ENCODE peak calls at places on chromosomes 16 and 17, in seven cellular contexts. R, E, S, F, L, N and H are unnamed samples.

GRCh38 chr17:82548681-82549303 is 29.3 kb downstream of the FOXK2 start:
- DNase-seq in R (no peak), E (no peak), S (no peak), F (no peak), L (no peak), N (no peak), H (no peak)

GRCh38 chr16:86665319-86665675 is 86.9 kb downstream of the FOXL1 start:
- DNase-seq in R (no peak), E (no peak), S (no peak), F (no peak), L (no peak), N (no peak), H (no peak)

GRCh38 chr16:14291941-14292825 is 221.1 kb downstream of the MRTFB start:
- DNase-seq in R (no peak), E (no peak), S (no peak), F (no peak), L (no peak), N (no peak), H (no peak)

GRCh38 chr17:73595068-73595865 is 49.0 kb downstream of the SDK2 start:
- DNase-seq in R (peak; percentile 20), E (peak; percentile 47), S (peak; percentile 86), F (peak; percentile 42), L (peak; percentile 73), N (no peak), H (peak; percentile 72)

GRCh38 chr17:10141436-10141835 is 57.0 kb downstream of the GAS7 start:
- DNase-seq in R (no peak), E (no peak), S (no peak), F (no peak), L (no peak), N (no peak), H (no peak)

GRCh38 chr16:56370185-56370584 is 55.2 kb downstream of the AMFR start:
- DNase-seq in R (no peak), E (no peak), S (no peak), F (no peak), L (no peak), N (no peak), H (no peak)

GRCh38 chr16:8887438-8887765 is 5.3 kb downstream of the LITAFD start:
- DNase-seq in R (no peak), E (no peak), S (no peak), F (no peak), L (no peak), N (no peak), H (no peak)

GRCh38 chr17:71764507-71764906 is 356.3 kb upstream of the SOX9 start:
- DNase-seq in R (no peak), E (peak; percentile 3), S (no peak), F (no peak), L (peak; percentile 84), N (no peak), H (peak; percentile 7)

GRCh38 chr16:66427451-66427860 is 361 bp downstream of the BEAN1 start:
- DNase-seq in R (no peak), E (no peak), S (no peak), F (no peak), L (no peak), N (no peak), H (no peak)

GRCh38 chr17:4806770-4807533 is at the start of gene PLD2:
- DNase-seq in R (peak; percentile 93), E (peak; percentile 93), S (peak; percentile 100), F (peak; percentile 80), L (peak; percentile 84), N (peak; percentile 29), H (peak; percentile 81)

GRCh38 chr17:32117399-32117798 is 24.9 kb upstream of the RHOT1 start:
- DNase-seq in R (no peak), E (no peak), S (no peak), F (no peak), L (peak; percentile 16), N (no peak), H (no peak)

GRCh38 chr17:419073-419735 is 66.6 kb upstream of the RPH3AL start:
- DNase-seq in R (no peak), E (no peak), S (no peak), F (no peak), L (no peak), N (no peak), H (no peak)

GRCh38 chr17:64172510-64172909 is 42.6 kb upstream of the ERN1 start:
- DNase-seq in R (no peak), E (no peak), S (no peak), F (no peak), L (no peak), N (no peak), H (no peak)

GRCh38 chr17:77875881-77876509 is 82.5 kb upstream of the TNRC6C start:
- DNase-seq in R (no peak), E (no peak), S (no peak), F (peak; percentile 74), L (no peak), N (no peak), H (peak; percentile 49)

GRCh38 chr17:74862108-74862901 is 2.6 kb upstream of the GRIN2C start:
- DNase-seq in R (peak; percentile 69), E (peak; percentile 89), S (peak; percentile 78), F (peak; percentile 51), L (peak; percentile 84), N (no peak), H (peak; percentile 79)

GRCh38 chr17:3894927-3895343 is 2.1 kb upstream of the CAMKK1 start:
- DNase-seq in R (no peak), E (no peak), S (no peak), F (no peak), L (no peak), N (no peak), H (no peak)

GRCh38 chr17:82944990-82945389 is 105.2 kb upstream of the ZNF750 start:
- DNase-seq in R (no peak), E (no peak), S (no peak), F (no peak), L (no peak), N (no peak), H (no peak)

GRCh38 chr16:71727545-71728324 is 3.2 kb upstream of the PHLPP2 start:
- DNase-seq in R (no peak), E (no peak), S (no peak), F (peak; percentile 23), L (no peak), N (no peak), H (no peak)

GRCh38 chr17:32102172-32102571 is 40.1 kb upstream of the RHOT1 start:
- DNase-seq in R (no peak), E (no peak), S (no peak), F (no peak), L (no peak), N (no peak), H (no peak)